ENCODE peak calls at places on chromosome 19, in seven cellular contexts. P is Calu3, X is epithelial cell of esophagus, H is lung, W is breast epithelium, M is keratinocyte, Q is AG09309. S is an unnamed sample.

GRCh38 chr19:38047048-38047435 is 140.0 kb downstream of the SIPA1L3 start:
- DNase-seq in M (no peak), P (no peak), Q (no peak), X (no peak), H (no peak), W (no peak), S (no peak)

GRCh38 chr19:46776927-46777911 is 11.2 kb downstream of the SLC1A5 start:
- DNase-seq in Q (no peak), H (no peak), M (no peak), X (peak), P (peak), W (no peak), S (no peak)

GRCh38 chr19:28456264-28456663 is 756.7 kb downstream of the UQCRFS1 start:
- DNase-seq in X (no peak), H (no peak), M (no peak), P (no peak), W (no peak), Q (no peak), S (no peak)

GRCh38 chr19:3336680-3337523 is 29.5 kb upstream of the NFIC start:
- DNase-seq in X (peak), P (no peak), W (peak), H (peak), Q (no peak), M (no peak), S (no peak)

GRCh38 chr19:6186435-6186834 is 51.0 kb downstream of the ACSBG2 start:
- DNase-seq in X (no peak), Q (no peak), H (no peak), P (no peak), W (no peak), M (no peak), S (no peak)

GRCh38 chr19:3176715-3177501 is 1.7 kb upstream of the S1PR4 start:
- DNase-seq in Q (peak), X (peak), W (no peak), H (peak), P (peak), M (no peak), S (no peak)

GRCh38 chr19:52170304-52170703 is 1.1 kb downstream of the ZNF836 start:
- DNase-seq in X (no peak), M (no peak), W (no peak), H (no peak), P (no peak), Q (no peak), S (no peak)

GRCh38 chr19:22784051-22784450 is at the start of gene ZNF99:
- DNase-seq in M (no peak), P (no peak), Q (no peak), H (peak), X (no peak), W (peak), S (no peak)

GRCh38 chr19:37953576-37954303 is 46.7 kb downstream of the SIPA1L3 start:
- DNase-seq in Q (peak), P (no peak), M (no peak), W (no peak), X (no peak), H (no peak), S (no peak)

GRCh38 chr19:7494416-7495098 is 5.7 kb upstream of the PEX11G start:
- DNase-seq in P (no peak), M (no peak), Q (no peak), W (peak), X (peak), H (no peak), S (no peak)

GRCh38 chr19:39599116-39599515 is 3.2 kb upstream of the LGALS13 start:
- DNase-seq in Q (no peak), P (peak), X (peak), H (no peak), W (no peak), M (no peak), S (no peak)
- TF ChIP-seq CTCF in Q (no peak), P (no peak), X (no peak), H (no peak), W (no peak), M (no peak), S (no peak)

GRCh38 chr19:1481224-1481892 is 2.3 kb upstream of the C19orf25 start:
- DNase-seq in W (no peak), Q (no peak), P (no peak), X (no peak), H (no peak), M (no peak), S (no peak)
- TF ChIP-seq CTCF in W (no peak), Q (no peak), P (no peak), X (no peak), H (no peak), M (no peak), S (no peak)

DNA sequence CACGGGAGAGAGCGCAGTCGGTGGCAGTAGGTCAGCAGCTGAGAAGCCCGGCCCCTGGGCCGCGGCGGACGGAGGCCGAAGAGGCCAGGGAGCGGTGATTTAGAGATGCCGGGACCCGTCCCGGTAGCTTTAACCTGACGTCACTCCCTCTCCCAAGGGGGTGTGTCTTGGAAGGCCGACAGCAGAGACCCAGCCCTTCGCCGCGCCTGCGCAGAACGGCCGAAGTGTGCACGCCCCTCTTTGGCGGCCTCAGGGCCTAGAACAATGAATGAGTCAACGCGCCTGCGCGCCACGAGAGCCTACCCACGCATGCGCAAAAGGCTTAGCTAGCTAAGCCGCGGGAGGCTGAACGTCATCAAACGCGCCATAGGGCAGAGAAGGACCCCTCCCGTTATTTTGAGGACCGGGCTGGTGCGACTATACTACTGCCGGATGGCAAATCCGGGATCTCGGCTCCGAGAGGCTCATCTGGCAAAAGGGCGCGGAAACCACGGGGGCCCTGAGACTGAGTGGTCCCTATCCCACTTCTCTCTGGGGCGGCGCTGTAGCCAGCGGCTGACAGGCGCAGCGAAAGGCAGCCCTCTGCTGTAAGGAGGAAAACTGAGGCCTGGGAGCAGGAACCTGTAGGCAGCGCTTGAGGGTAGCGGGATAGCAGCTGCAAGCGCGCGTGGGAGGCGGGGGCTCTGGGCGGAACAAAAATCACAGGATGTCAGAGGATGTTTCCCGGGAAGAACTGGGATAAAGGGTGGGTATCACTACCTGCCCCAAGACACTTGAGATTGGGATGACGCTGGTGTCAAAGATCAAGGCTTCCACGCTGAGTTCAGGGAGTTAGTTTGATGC is at the start of the genes IRGQ and ZNF576:
- DNase-seq in W (peak), X (peak), M (peak), H (peak), Q (peak), P (peak), S (peak)
- TF ChIP-seq CTCF in W (peak), X (no peak), M (no peak), H (no peak), Q (no peak), P (no peak), S (no peak)

GRCh38 chr19:35309481-35310279 is 17.7 kb downstream of the MAG start:
- DNase-seq in X (no peak), W (peak), M (no peak), H (peak), P (no peak), Q (no peak), S (no peak)

GRCh38 chr19:35305181-35305580 is 13.2 kb downstream of the MAG start:
- DNase-seq in H (no peak), M (no peak), W (no peak), P (no peak), X (no peak), Q (no peak), S (no peak)

GRCh38 chr19:35304036-35304435 is 12.1 kb downstream of the MAG start:
- DNase-seq in X (no peak), P (no peak), M (no peak), H (no peak), W (no peak), Q (no peak), S (no peak)

GRCh38 chr19:35307990-35308389 is 16.0 kb downstream of the MAG start:
- DNase-seq in H (no peak), P (no peak), W (no peak), X (no peak), M (no peak), Q (no peak), S (no peak)

DNA sequence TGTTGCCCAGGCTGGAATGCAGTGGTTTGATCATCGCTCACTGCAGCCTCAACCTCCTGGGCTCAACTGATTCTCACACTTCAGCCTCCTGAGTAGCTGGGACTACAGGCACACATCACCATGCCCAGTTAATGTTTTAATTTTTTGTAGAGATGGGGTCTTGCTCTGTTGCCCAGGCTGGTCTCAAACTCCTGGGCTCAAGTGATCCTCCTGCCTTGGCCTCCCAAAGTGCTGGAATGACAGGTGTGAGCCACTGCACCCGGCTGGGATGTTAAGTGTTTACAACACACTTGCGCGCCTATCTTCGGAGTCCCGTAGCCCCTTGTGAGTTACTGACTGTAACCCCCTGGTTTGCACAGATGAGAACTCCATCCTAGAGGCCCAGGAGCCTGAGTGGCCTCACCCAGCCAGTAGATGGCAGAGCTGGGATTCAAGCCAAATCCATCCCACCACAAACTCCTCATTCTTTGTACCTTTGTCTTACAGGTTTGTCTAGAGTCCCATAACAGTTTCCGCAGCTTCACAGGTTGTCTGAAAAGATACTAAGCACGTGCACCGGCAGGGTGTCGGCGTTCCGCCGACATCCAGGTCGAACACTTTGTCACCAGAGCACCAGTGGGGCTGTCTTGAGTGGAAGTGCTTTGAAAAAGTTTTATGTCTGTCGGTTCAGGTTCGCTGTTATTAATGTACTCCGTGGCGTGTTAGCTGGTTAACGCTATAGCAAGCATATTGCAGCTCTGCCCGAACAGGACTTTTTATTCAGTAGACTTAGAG is 14.7 kb downstream of the MAG start:
- DNase-seq in Q (no peak), H (no peak), X (peak), W (no peak), P (peak), M (no peak), S (no peak)
- TF ChIP-seq CTCF in Q (peak), H (no peak), X (no peak), W (no peak), P (peak), M (peak), S (no peak)

S was measured in astrocyte of the cerebellum.